ENCODE peak calls at places on chromosomes 5 and 9, in five cellular contexts. M is dorsolateral prefrontal cortex, R is GM20000, P is Caco-2, K is neural progenitor cell. Y is an unnamed sample.

GRCh38 chr5:115313632-115314031 is 17.2 kb upstream of the CCDC112 start:
- DNase-seq in P (no peak), K (no peak), R (no peak), M (no peak), Y (no peak)

GRCh38 chr5:56480305-56481146 is 247.4 kb upstream of the ANKRD55 start:
- DNase-seq in M (peak), R (peak), P (peak), K (peak), Y (peak)

GRCh38 chr9:130302785-130303612 is 37.4 kb downstream of the HMCN2 start:
- DNase-seq in K (no peak), R (no peak), P (no peak), M (no peak), Y (no peak)

GRCh38 chr5:14870347-14871083 is 1.1 kb downstream of the ANKH start:
- DNase-seq in P (peak), M (peak), K (peak), R (no peak), Y (no peak)

GRCh38 chr5:155529366-155529765 is 515.8 kb downstream of the KIF4B start:
- DNase-seq in R (no peak), P (no peak), K (no peak), M (no peak), Y (no peak)

GRCh38 chr5:172946146-172946545 is 13.1 kb upstream of the RPL26L1 start:
- DNase-seq in K (no peak), R (no peak), M (no peak), P (no peak), Y (no peak)

GRCh38 chr5:131460867-131461572 is 174.0 kb downstream of the RAPGEF6 start:
- DNase-seq in M (no peak), R (no peak), P (no peak), K (no peak), Y (no peak)

GRCh38 chr5:134111741-134112647 is 2.5 kb upstream of the TCF7 start:
- DNase-seq in P (no peak), K (no peak), M (no peak), R (peak), Y (no peak)

GRCh38 chr5:67032921-67033664 is 163.5 kb downstream of the CD180 start:
- DNase-seq in K (no peak), M (no peak), R (no peak), P (no peak), Y (no peak)

DNA sequence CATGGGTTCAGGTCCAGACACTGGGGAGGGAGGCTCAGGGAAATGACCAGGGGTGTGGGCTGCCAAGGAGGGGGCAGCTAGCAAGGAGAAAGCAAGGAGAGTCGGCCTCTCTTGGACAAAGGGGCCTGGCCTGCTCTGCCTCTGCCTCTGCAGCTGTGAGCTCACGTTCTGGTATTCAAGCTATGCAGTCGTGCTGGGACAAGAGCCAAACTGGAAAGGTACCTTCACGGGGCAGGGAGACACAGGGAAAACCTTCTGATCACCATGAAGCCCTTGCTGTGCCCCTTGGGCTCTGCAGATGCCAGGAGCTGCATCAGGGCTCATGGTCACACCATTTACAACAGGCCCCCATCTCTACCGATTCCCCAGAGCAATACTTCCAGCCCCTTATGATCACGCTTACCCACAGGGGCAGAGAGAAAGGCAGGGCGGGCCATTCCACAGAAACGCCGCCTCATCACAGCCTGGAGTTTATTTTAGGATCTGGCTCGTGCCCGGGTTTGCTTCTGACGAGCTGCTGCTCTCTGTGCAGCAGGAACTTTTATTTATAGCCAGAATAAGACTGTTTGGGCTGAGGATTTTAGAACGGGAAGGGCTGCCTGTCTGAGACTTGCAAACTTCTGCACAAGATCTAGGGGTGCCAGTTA is 63.3 kb downstream of the PRRT1B start:
- DNase-seq in R (no peak), K (peak), M (peak), P (peak), Y (no peak)
- TF ChIP-seq CTCF in R (no peak), K (no peak), M (no peak), P (no peak), Y (no peak)

DNA sequence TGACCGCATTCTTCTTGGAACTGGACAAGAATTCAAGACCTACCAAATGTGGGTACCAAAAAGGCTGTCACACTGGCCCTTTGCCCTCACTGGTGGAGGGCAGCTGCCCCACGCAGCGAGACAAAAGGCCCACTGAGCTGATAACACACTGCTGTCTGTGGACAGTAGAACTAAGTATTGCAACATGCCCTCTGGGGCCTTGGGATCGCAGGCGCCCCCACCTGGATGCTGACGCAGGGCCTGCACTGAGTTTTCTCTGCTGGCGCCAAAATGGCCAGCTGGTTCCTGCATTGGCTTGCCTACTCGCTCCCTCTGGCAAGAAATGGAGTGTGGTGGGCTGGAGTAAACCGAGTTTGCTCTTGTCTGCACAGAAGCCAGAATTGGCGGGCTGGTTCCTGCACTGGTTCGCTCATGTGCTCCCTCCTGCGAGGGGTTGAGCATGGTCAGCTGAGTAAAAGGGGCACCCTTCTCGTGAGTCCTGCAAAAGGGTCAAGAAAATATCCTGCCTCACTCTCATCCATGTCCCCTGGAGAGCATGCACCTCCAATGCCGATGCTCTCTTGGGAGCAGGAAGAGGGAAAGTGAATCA is 55.7 kb downstream of the NXNL2 start:
- DNase-seq in K (peak), P (peak), M (no peak), R (no peak), Y (no peak)
- TF ChIP-seq CTCF in K (peak), P (no peak), M (no peak), R (no peak), Y (no peak)

GRCh38 chr5:93899026-93899600 is 157.7 kb upstream of the POU5F2 start:
- DNase-seq in M (no peak), K (peak), P (peak), R (peak), Y (no peak)
- TF ChIP-seq CTCF in M (peak), K (peak), P (peak), R (peak), Y (peak)

GRCh38 chr5:142770650-142771609 is 753 bp downstream of the ARHGAP26 start:
- DNase-seq in K (peak), R (peak), P (peak), M (peak), Y (peak)
- TF ChIP-seq CTCF in K (peak), R (no peak), P (no peak), M (peak), Y (peak)

DNA sequence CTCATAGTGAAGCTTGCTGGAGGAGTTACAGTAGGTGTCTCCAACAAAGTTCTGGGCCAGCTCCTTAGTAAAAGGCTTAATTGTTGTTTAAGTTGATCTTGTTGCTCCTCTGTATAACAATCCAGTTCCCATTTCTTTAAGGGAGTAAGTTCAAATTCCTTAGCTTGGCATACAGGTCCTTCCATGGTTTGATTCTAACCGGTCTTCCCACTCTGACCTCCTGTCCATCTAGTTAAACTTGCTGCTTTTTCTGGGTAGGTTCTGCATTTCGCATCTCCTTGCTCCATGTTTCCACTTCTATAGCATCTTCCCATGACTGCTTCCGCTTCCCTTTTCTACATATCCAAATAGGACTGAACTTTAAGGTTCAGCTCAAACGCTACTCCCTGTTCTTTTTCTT is 95.5 kb downstream of the ARHGAP26 start:
- DNase-seq in M (no peak), K (no peak), P (no peak), R (no peak), Y (no peak)
- TF ChIP-seq CTCF in M (no peak), K (no peak), P (no peak), R (no peak), Y (no peak)

GRCh38 chr9:109968702-109969450 is 188.9 kb downstream of the PALM2AKAP2 start:
- DNase-seq in P (peak), K (peak), R (no peak), M (no peak), Y (no peak)
- TF ChIP-seq CTCF in P (no peak), K (peak), R (peak), M (no peak), Y (no peak)

GRCh38 chr5:38483788-38484398 is 72.6 kb downstream of the LIFR start:
- DNase-seq in R (no peak), M (no peak), K (no peak), P (peak), Y (no peak)
- TF ChIP-seq CTCF in R (no peak), M (no peak), K (peak), P (peak), Y (peak)